ENCODE peak calls at places on chromosomes 2 and 18, in nine cellular contexts. V is heart right ventricle, N is caudate nucleus, G is GM12865, L is NCI-H1105 treated with DMSO at 0.1 percent for 48 hours, E is pancreas, T is Calu3, B is IMR-90, X is neural progenitor cell. I is an unnamed sample.

GRCh38 chr2:12120281-12121150 is 374.1 kb downstream of the LPIN1 start:
- DNase-seq in V (no peak), N (no peak), G (no peak), L (no peak), E (no peak), T (no peak), B (peak), X (no peak), I (peak)

GRCh38 chr2:37198681-37199065 is 2.4 kb downstream of the CEBPZOS start:
- DNase-seq in V (no peak), N (no peak), G (no peak), L (no peak), E (no peak), T (no peak), B (no peak), X (no peak), I (no peak)

GRCh38 chr2:228699888-228700287 is 518.4 kb upstream of the SPHKAP start:
- DNase-seq in V (no peak), N (no peak), G (no peak), L (no peak), E (no peak), T (no peak), B (no peak), X (no peak), I (no peak)

GRCh38 chr2:53334610-53335009 is 433.0 kb upstream of the CHAC2 start:
- DNase-seq in V (no peak), N (no peak), G (no peak), L (no peak), E (no peak), T (no peak), B (no peak), X (no peak), I (peak)

GRCh38 chr2:209191139-209191538 is 232.7 kb upstream of the MAP2 start:
- DNase-seq in V (no peak), N (no peak), G (no peak), L (no peak), E (no peak), T (no peak), B (no peak), X (no peak), I (no peak)

GRCh38 chr2:188798159-188798558 is 176.0 kb upstream of the COL3A1 start:
- DNase-seq in V (no peak), N (no peak), G (no peak), L (no peak), E (no peak), T (no peak), B (peak), X (no peak), I (no peak)

GRCh38 chr2:19675856-19676460 is 225.8 kb downstream of the TTC32 start:
- DNase-seq in V (no peak), N (no peak), G (no peak), L (no peak), E (no peak), T (no peak), B (peak), X (no peak), I (no peak)

GRCh38 chr2:147174824-147175254 is 670.0 kb upstream of the ACVR2A start:
- DNase-seq in V (no peak), N (no peak), G (no peak), L (no peak), E (no peak), T (no peak), B (no peak), X (peak), I (no peak)

GRCh38 chr2:19786408-19787058 is 115.2 kb downstream of the TTC32 start:
- DNase-seq in V (no peak), N (no peak), G (peak), L (no peak), E (no peak), T (no peak), B (peak), X (no peak), I (no peak)

GRCh38 chr2:207258191-207258991 is 92.6 kb upstream of the KLF7 start:
- DNase-seq in V (peak), N (no peak), G (no peak), L (no peak), E (no peak), T (no peak), B (peak), X (no peak), I (peak)

GRCh38 chr2:33893801-33894200 is 294.7 kb upstream of the FAM98A start:
- DNase-seq in V (no peak), N (no peak), G (no peak), L (no peak), E (no peak), T (no peak), B (no peak), X (no peak), I (no peak)

GRCh38 chr18:34707670-34708069 is 2.4 kb upstream of the DTNA start:
- DNase-seq in V (no peak), N (no peak), G (no peak), L (peak), E (peak), T (peak), B (peak), X (peak), I (no peak)

GRCh38 chr18:49127606-49128190 is 176.9 kb upstream of the SMAD7 start:
- DNase-seq in V (no peak), N (no peak), G (no peak), L (no peak), E (no peak), T (no peak), B (no peak), X (no peak), I (no peak)

GRCh38 chr18:34965108-34965507 is 76.1 kb upstream of the MAPRE2 start:
- DNase-seq in V (no peak), N (no peak), G (no peak), L (peak), E (no peak), T (no peak), B (no peak), X (no peak), I (no peak)

GRCh38 chr2:34161546-34161945 is 562.4 kb upstream of the FAM98A start:
- DNase-seq in V (no peak), N (no peak), G (no peak), L (no peak), E (no peak), T (no peak), B (no peak), X (no peak), I (no peak)

GRCh38 chr2:128324897-128325410 is 6.3 kb upstream of the HS6ST1 start:
- DNase-seq in V (no peak), N (no peak), G (no peak), L (no peak), E (no peak), T (no peak), B (no peak), X (no peak), I (peak)

GRCh38 chr18:39235118-39235719 is 1669.6 kb upstream of the CELF4 start:
- DNase-seq in V (no peak), N (no peak), G (no peak), L (no peak), E (no peak), T (no peak), B (no peak), X (no peak), I (no peak)

GRCh38 chr2:168518555-168519066 is 62.5 kb downstream of the CERS6 start:
- DNase-seq in V (no peak), N (no peak), G (peak), L (no peak), E (no peak), T (no peak), B (peak), X (peak), I (no peak)

GRCh38 chr2:159904565-159905281 is 106.7 kb upstream of the CD302 start:
- DNase-seq in V (peak), N (no peak), G (peak), L (no peak), E (peak), T (peak), B (no peak), X (peak), I (no peak)

GRCh38 chr2:45123065-45123464 is 113.8 kb upstream of the SIX2 start:
- DNase-seq in V (no peak), N (no peak), G (no peak), L (no peak), E (no peak), T (no peak), B (no peak), X (no peak), I (no peak)

GRCh38 chr2:60884795-60885194 is 3.4 kb downstream of the REL start:
- DNase-seq in V (no peak), N (no peak), G (no peak), L (no peak), E (no peak), T (no peak), B (peak), X (no peak), I (peak)

GRCh38 chr2:102639429-102639828 is 20.1 kb downstream of the SLC9A2 start:
- DNase-seq in V (no peak), N (no peak), G (no peak), L (no peak), E (no peak), T (no peak), B (no peak), X (no peak), I (no peak)

GRCh38 chr2:75241696-75242095 is 42.4 kb upstream of the TACR1 start:
- DNase-seq in V (no peak), N (no peak), G (peak), L (peak), E (no peak), T (no peak), B (peak), X (no peak), I (peak)

GRCh38 chr18:1039421-1039820 is 134.8 kb downstream of the ADCYAP1 start:
- DNase-seq in V (no peak), N (no peak), G (no peak), L (no peak), E (no peak), T (no peak), B (no peak), X (no peak), I (no peak)

GRCh38 chr2:48531141-48531648 is 1.2 kb downstream of the STON1 start:
- DNase-seq in V (no peak), N (no peak), G (no peak), L (no peak), E (no peak), T (no peak), B (peak), X (peak), I (peak)

GRCh38 chr18:10101729-10102128 is 187.9 kb downstream of the VAPA start:
- DNase-seq in V (no peak), N (no peak), G (no peak), L (no peak), E (no peak), T (no peak), B (no peak), X (no peak), I (no peak)

GRCh38 chr2:109162999-109163398 is 34.0 kb downstream of the SH3RF3 start:
- DNase-seq in V (peak), N (no peak), G (no peak), L (peak), E (no peak), T (no peak), B (no peak), X (no peak), I (peak)

I was measured in osteoblast.